ENCODE peak calls at places on chromosome 1, in six cellular contexts. E, U, M, Q, X and S are unnamed samples. For H3K9me3, the result is how much of the 10 kb centered on the place peaks cover.

GRCh38 chr1:38598118-38598517 is 261.5 kb downstream of the RRAGC start:
- DNase-seq in E (no peak), U (no peak), M (no peak), Q (no peak), X (no peak), S (no peak)

GRCh38 chr1:235098991-235099390 is 29.6 kb downstream of the TOMM20 start:
- DNase-seq in E (no peak), U (no peak), M (no peak), Q (no peak), X (no peak), S (no peak)

GRCh38 chr1:16260814-16261213 is 23.8 kb upstream of the CPLANE2 start:
- DNase-seq in E (no peak), U (no peak), M (peak), Q (no peak), X (no peak), S (no peak)

GRCh38 chr1:20978413-20978812 is 191.3 kb upstream of the HP1BP3 start:
- DNase-seq in E (no peak), U (no peak), M (peak), Q (no peak), X (peak), S (no peak)

GRCh38 chr1:171083222-171083621 is 7.5 kb upstream of the FMO3 start:
- DNase-seq in E (no peak), U (no peak), M (no peak), Q (no peak), X (no peak), S (no peak)

GRCh38 chr1:56864430-56864829 is 9.8 kb downstream of the C8A start:
- DNase-seq in E (no peak), U (no peak), M (no peak), Q (no peak), X (no peak), S (no peak)

GRCh38 chr1:161910516-161911077 is 113.1 kb downstream of the OLFML2B start:
- DNase-seq in E (no peak), U (no peak), M (peak), Q (no peak), X (no peak), S (no peak)

GRCh38 chr1:10779201-10779600 is 17.2 kb downstream of the CASZ1 start:
- DNase-seq in E (no peak), U (no peak), M (peak), Q (peak), X (no peak), S (no peak)

GRCh38 chr1:162087118-162087517 is 17.6 kb downstream of the NOS1AP start:
- DNase-seq in E (no peak), U (no peak), M (peak), Q (no peak), X (no peak), S (no peak)

GRCh38 chr1:110200666-110201065 is 9.4 kb upstream of the KCNC4 start:
- DNase-seq in E (no peak), U (no peak), M (peak), Q (no peak), X (no peak), S (no peak)

DNA sequence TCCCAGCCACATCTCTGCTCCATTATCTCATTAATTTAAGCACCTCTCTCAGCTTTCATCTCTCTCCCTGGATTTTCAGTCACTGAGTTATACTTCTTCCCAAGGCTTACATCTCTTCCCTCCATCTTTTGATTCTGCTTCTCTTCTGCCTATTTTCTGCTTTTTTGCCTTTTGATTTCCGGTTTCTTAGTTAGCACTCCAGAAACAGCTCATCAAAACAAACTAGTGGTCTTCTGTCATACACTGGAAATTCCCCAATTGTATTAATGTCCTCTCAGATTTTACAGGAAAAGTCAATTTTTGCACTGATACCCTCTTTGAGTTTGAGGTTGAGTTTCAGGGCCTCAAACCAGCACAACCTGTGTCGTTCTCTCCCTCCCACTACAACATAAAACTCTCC is 1.5 kb downstream of the LCE3E start:
- DNase-seq in E (no peak), U (no peak), M (no peak), Q (no peak), X (no peak), S (no peak)
- H3K9me3 ChIP-seq in E (under half), U (under half), M (under half), Q (under half), X (under half), S (under half)

GRCh38 chr1:248288385-248288784 is 10.6 kb upstream of the OR2T33 start:
- DNase-seq in E (no peak), U (no peak), M (no peak), Q (no peak), X (no peak), S (no peak)
- H3K9me3 ChIP-seq in E (under half), U (under half), M (under half), Q (under half), X (under half), S (under half)

DNA sequence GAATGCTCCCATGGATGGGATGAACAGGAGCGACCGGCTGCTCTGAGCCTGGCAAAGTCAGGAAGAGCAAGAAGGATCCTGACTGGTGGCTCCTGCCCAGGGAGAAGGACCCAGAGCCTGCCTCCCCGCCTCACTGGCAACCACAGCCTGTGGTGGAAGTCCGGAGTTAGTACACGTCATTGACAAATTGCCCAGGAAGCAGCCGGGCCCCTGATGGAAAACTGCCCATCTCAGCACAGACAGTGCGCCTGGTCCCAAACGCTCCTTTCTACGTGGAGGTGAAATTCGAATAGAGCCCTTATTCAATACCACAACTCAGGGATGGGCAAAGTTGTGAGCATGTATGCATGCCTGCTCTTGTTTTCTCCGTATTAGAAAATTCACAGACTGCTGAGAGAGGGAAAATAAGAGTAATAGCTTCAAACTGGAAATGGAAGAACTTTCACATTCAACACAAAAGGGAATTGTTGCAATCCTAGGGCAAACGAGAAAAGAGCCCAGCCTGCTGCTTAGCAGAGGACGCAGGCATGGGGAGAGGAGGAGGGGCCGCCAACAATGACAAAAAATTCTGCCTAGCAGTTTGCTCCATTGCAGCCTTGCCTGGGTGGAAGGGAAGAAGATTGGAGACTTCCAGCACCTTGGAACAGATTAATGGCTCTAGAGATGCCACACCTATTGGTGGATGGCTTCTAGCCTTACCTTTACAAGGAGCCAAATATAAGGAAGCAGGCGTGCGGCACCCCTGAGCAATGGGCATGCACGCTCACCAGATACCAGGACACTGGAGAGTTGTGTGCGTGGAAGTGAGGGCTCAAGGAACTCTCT is 396.9 kb upstream of the VAMP3 start:
- DNase-seq in E (no peak), U (peak), M (peak), Q (peak), X (no peak), S (no peak)
- H3K9me3 ChIP-seq in E (under half), U (under half), M (under half), Q (under half), X (under half), S (under half)

DNA sequence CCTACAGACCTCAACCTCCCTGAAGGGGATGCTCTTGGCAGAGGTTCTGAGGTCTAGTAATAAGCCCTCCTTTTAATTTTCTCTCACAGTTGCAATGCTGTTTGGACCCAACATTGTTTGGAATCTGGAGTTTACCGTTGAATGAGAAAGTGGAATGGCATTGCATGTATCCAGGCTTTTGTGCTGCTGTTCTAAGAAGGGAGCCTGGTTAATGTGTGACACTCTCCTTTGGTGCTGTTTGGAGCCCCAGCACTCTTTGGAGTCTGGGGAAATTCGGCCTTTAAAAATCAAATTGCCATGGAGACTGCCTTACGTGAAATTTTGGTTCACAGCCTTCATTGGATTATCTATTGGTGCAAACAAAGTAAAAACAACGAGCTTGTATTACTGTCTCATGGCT is 23.7 kb upstream of the TMEM61 start:
- DNase-seq in E (no peak), U (no peak), M (no peak), Q (no peak), X (no peak), S (no peak)
- H3K9me3 ChIP-seq in E (under half), U (under half), M (under half), Q (under half), X (under half), S (under half)